ENCODE peak calls at places on chromosomes 16 and 17, in nine cellular contexts. Q is AG09319; N is stimulated activated CD8-positive, alpha-beta memory T cell treated with anti-CD3 and anti-CD28 coated beads, Interleukin-2, amount 100 ng/mL, for 1 hour; V is stomach; A is EL; K is central memory CD8-positive, alpha-beta T cell; J is Peyer's patch; R is activated T-helper 9 cell treated with anti-CD3 and anti-CD28 coated beads, Interleukin-2, amount 50 U/mL, for 16 hours; P is fibroblast of lung. O is an unnamed sample.

GRCh38 chr17:33124185-33124584 is 132.5 kb downstream of the SPACA3 start:
- DNase-seq in Q (no peak), N (no peak), V (no peak), A (no peak), K (no peak), J (no peak), R (no peak), P (no peak), O (no peak)

GRCh38 chr16:76749780-76750375 is 441.1 kb upstream of the MON1B start:
- DNase-seq in Q (no peak), N (no peak), V (no peak), A (no peak), K (no peak), J (no peak), R (no peak), P (no peak), O (no peak)

GRCh38 chr17:17729620-17730249 is 48.5 kb downstream of the RAI1 start:
- DNase-seq in Q (no peak), N (peak; percentile 20), V (peak; percentile 53), A (no peak), K (peak; percentile 33), J (peak; percentile 56), R (peak; percentile 22), P (no peak), O (no peak)

GRCh38 chr17:2947996-2948550 is 115.3 kb downstream of the OR1D5 start:
- DNase-seq in Q (no peak), N (no peak), V (no peak), A (no peak), K (no peak), J (no peak), R (no peak), P (no peak), O (no peak)

GRCh38 chr17:35612924-35613521 is 25.9 kb downstream of the AP2B1 start:
- DNase-seq in Q (no peak), N (no peak), V (peak; percentile 44), A (peak; percentile 52), K (no peak), J (peak; percentile 22), R (no peak), P (peak; percentile 33), O (peak; percentile 66)

GRCh38 chr17:68613739-68614298 is 12.7 kb upstream of the FAM20A start:
- DNase-seq in Q (peak; percentile 20), N (no peak), V (no peak), A (peak; percentile 63), K (no peak), J (no peak), R (no peak), P (no peak), O (peak; percentile 79)

GRCh38 chr17:21079196-21079595 is 36.4 kb upstream of the USP22 start:
- DNase-seq in Q (no peak), N (no peak), V (no peak), A (no peak), K (no peak), J (no peak), R (no peak), P (no peak), O (no peak)

GRCh38 chr17:1643293-1643998 is 2.1 kb downstream of the SCARF1 start:
- DNase-seq in Q (no peak), N (no peak), V (peak; percentile 92), A (peak; percentile 42), K (peak; percentile 48), J (peak; percentile 80), R (peak; percentile 50), P (no peak), O (peak; percentile 41)

GRCh38 chr17:74249966-74250365 is 24.1 kb upstream of the DNAI2 start:
- DNase-seq in Q (no peak), N (no peak), V (no peak), A (no peak), K (no peak), J (no peak), R (no peak), P (no peak), O (no peak)

GRCh38 chr17:19003966-19004600 is 481 bp downstream of the FAM83G start:
- DNase-seq in Q (no peak), N (peak; percentile 19), V (peak; percentile 59), A (peak; percentile 71), K (peak; percentile 34), J (peak; percentile 39), R (peak; percentile 39), P (peak; percentile 51), O (peak; percentile 41)

GRCh38 chr16:1188781-1189189 is 35.9 kb downstream of the CACNA1H start:
- DNase-seq in Q (no peak), N (no peak), V (peak; percentile 58), A (peak; percentile 23), K (peak; percentile 34), J (no peak), R (no peak), P (peak; percentile 30), O (no peak)

GRCh38 chr16:58582971-58583765 is 46.5 kb downstream of the CNOT1 start:
- DNase-seq in Q (no peak), N (no peak), V (no peak), A (no peak), K (no peak), J (no peak), R (no peak), P (peak; percentile 39), O (no peak)

GRCh38 chr17:43840814-43841213 is 6.2 kb upstream of the CD300LG start:
- DNase-seq in Q (no peak), N (no peak), V (no peak), A (peak; percentile 51), K (no peak), J (no peak), R (no peak), P (no peak), O (peak; percentile 69)

GRCh38 chr17:82876602-82877391 is 37.0 kb upstream of the ZNF750 start:
- DNase-seq in Q (peak; percentile 53), N (no peak), V (peak; percentile 86), A (peak; percentile 41), K (no peak), J (no peak), R (no peak), P (peak; percentile 70), O (peak; percentile 77)

GRCh38 chr16:23270654-23271053 is 31.4 kb upstream of the SCNN1B start:
- DNase-seq in Q (no peak), N (no peak), V (no peak), A (no peak), K (no peak), J (no peak), R (no peak), P (no peak), O (no peak)

GRCh38 chr17:46020023-46020735 is 21.1 kb downstream of the STH start:
- DNase-seq in Q (no peak), N (peak; percentile 33), V (no peak), A (no peak), K (peak; percentile 51), J (peak; percentile 76), R (peak; percentile 15), P (no peak), O (no peak)

GRCh38 chr17:65850486-65850885 is 289.0 kb upstream of the AXIN2 start:
- DNase-seq in Q (no peak), N (no peak), V (no peak), A (peak; percentile 13), K (no peak), J (no peak), R (no peak), P (no peak), O (no peak)

GRCh38 chr17:17082878-17083277 is 40.6 kb downstream of the MPRIP start:
- DNase-seq in Q (no peak), N (no peak), V (no peak), A (no peak), K (no peak), J (no peak), R (no peak), P (no peak), O (no peak)

GRCh38 chr17:4180791-4181190 is 37.8 kb downstream of the CYB5D2 start:
- DNase-seq in Q (no peak), N (no peak), V (no peak), A (no peak), K (no peak), J (no peak), R (no peak), P (no peak), O (no peak)

GRCh38 chr16:61829631-61830030 is 206.6 kb downstream of the CDH8 start:
- DNase-seq in Q (no peak), N (no peak), V (no peak), A (peak; percentile 8), K (no peak), J (no peak), R (no peak), P (peak; percentile 80), O (no peak)

GRCh38 chr17:79303641-79304205 is 229.1 kb downstream of the ENGASE start:
- DNase-seq in Q (no peak), N (no peak), V (no peak), A (no peak), K (no peak), J (no peak), R (no peak), P (no peak), O (no peak)

GRCh38 chr17:66690166-66690565 is 144.8 kb upstream of the CACNG5 start:
- DNase-seq in Q (no peak), N (no peak), V (no peak), A (no peak), K (no peak), J (no peak), R (no peak), P (no peak), O (no peak)

GRCh38 chr17:6070895-6071511 is 824 bp downstream of the WSCD1 start:
- DNase-seq in Q (no peak), N (no peak), V (no peak), A (no peak), K (no peak), J (no peak), R (no peak), P (no peak), O (no peak)

GRCh38 chr17:2058521-2059124 is 3.7 kb downstream of the HIC1 start:
- DNase-seq in Q (no peak), N (no peak), V (peak; percentile 88), A (no peak), K (peak; percentile 67), J (peak; percentile 83), R (peak; percentile 54), P (peak; percentile 67), O (no peak)

GRCh38 chr17:44777394-44778348 is 18.9 kb downstream of the ADAM11 start:
- DNase-seq in Q (no peak), N (no peak), V (no peak), A (no peak), K (no peak), J (no peak), R (no peak), P (no peak), O (no peak)

GRCh38 chr16:57192720-57193486 is 6.8 kb downstream of the RSPRY1 start:
- DNase-seq in Q (no peak), N (no peak), V (no peak), A (peak; percentile 39), K (no peak), J (no peak), R (no peak), P (peak; percentile 80), O (no peak)

GRCh38 chr17:29709861-29710849 is 87.4 kb upstream of the CORO6 start:
- DNase-seq in Q (no peak), N (no peak), V (no peak), A (peak; percentile 29), K (no peak), J (no peak), R (no peak), P (peak; percentile 13), O (no peak)